ENCODE peak calls at places on chromosomes 1 and 21, in five cellular contexts. L, P, N, M and K are unnamed samples.

GRCh38 chr1:223355699-223356098 is 8.3 kb downstream of the SUSD4 start:
- DNase-seq in P (no peak), M (no peak), L (no peak), N (no peak), K (no peak)

GRCh38 chr1:170562644-170563338 is 30.8 kb downstream of the GORAB start:
- DNase-seq in N (no peak), L (no peak), P (no peak), M (no peak), K (peak; percentile 17)

GRCh38 chr1:65762081-65762862 is 30.4 kb upstream of the PDE4B start:
- DNase-seq in M (no peak), L (no peak), N (no peak), P (peak; percentile 68), K (no peak)

GRCh38 chr1:20454004-20454403 is 32.0 kb downstream of the CAMK2N1 start:
- DNase-seq in M (no peak), L (no peak), P (no peak), N (no peak), K (no peak)

GRCh38 chr1:196393742-196394141 is 214.5 kb downstream of the KCNT2 start:
- DNase-seq in P (no peak), N (no peak), M (no peak), L (no peak), K (no peak)

GRCh38 chr1:227891223-227891954 is 56.3 kb downstream of the WNT9A start:
- DNase-seq in N (no peak), M (no peak), P (no peak), L (peak; percentile 15), K (no peak)

GRCh38 chr1:205497351-205497750 is 7.1 kb upstream of the CDK18 start:
- DNase-seq in N (no peak), M (no peak), L (no peak), P (no peak), K (no peak)

GRCh38 chr1:10495475-10495817 is 20.7 kb downstream of the PEX14 start:
- DNase-seq in N (no peak), M (no peak), L (no peak), P (no peak), K (no peak)

GRCh38 chr1:223628233-223628632 is 37.3 kb downstream of the CAPN8 start:
- DNase-seq in L (peak; percentile 39), P (peak; percentile 1), N (peak; percentile 66), M (peak; percentile 59), K (peak; percentile 57)

GRCh38 chr1:25682059-25682601 is 65.5 kb downstream of the MAN1C1 start:
- DNase-seq in N (no peak), P (no peak), L (no peak), M (no peak), K (no peak)

GRCh38 chr1:54652172-54652571 is 10.6 kb downstream of the MROH7 start:
- DNase-seq in M (no peak), N (no peak), P (no peak), L (no peak), K (no peak)

GRCh38 chr1:9658186-9658585 is 6.7 kb downstream of the PIK3CD start:
- DNase-seq in P (no peak), M (no peak), L (no peak), N (no peak), K (no peak)

GRCh38 chr1:29454616-29455380 is 218.5 kb downstream of the PTPRU start:
- DNase-seq in P (no peak), M (no peak), L (no peak), N (no peak), K (no peak)

GRCh38 chr1:198128528-198128927 is 28.3 kb upstream of the NEK7 start:
- DNase-seq in N (no peak), M (no peak), L (no peak), P (no peak), K (no peak)

GRCh38 chr1:160361814-160362167 is 5.1 kb upstream of the NHLH1 start:
- DNase-seq in N (no peak), M (no peak), L (no peak), P (no peak), K (no peak)

GRCh38 chr1:17265162-17265561 is 16.3 kb downstream of the PADI3 start:
- DNase-seq in L (no peak), P (no peak), N (no peak), M (no peak), K (no peak)

GRCh38 chr1:241219449-241219848 is 137.6 kb downstream of the RGS7 start:
- DNase-seq in N (no peak), L (no peak), M (no peak), P (no peak), K (no peak)

GRCh38 chr1:210901981-210902770 is 231.8 kb downstream of the KCNH1 start:
- DNase-seq in M (no peak), N (no peak), P (no peak), L (no peak), K (no peak)

GRCh38 chr1:168627370-168627769 is 51.0 kb downstream of the XCL1 start:
- DNase-seq in M (no peak), L (no peak), N (no peak), P (no peak), K (no peak)

GRCh38 chr1:118905206-118905605 is 82.9 kb downstream of the TBX15 start:
- DNase-seq in P (no peak), L (no peak), N (no peak), M (no peak), K (no peak)

GRCh38 chr1:23651069-23651808 is 40.4 kb upstream of the RPL11 start:
- DNase-seq in L (no peak), M (no peak), P (no peak), N (no peak), K (no peak)

GRCh38 chr1:37274896-37275631 is 199.3 kb upstream of the ZC3H12A start:
- DNase-seq in N (no peak), P (no peak), L (no peak), M (no peak), K (no peak)

DNA sequence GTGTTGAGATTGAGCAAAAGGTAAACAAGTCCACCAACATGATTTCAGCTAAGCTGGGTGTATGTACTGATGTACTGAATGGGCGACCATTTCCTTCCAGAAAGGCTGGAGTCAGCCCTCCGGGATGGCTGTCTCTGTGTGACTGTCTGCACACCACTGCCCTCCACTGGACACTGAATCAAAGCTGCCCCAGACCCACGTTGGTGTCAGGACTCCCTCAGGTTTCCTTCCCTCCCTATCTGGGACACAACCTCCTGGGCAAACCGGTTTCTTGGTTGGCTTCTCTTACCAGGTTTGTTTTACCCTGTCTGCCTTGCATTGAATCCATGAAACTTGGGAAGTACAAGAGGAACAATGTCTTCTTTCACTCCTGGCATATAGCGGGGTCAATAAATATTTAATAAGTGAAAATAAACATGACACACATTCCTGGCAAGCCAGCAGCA is 5.3 kb upstream of the SRP9 start:
- DNase-seq in P (peak; percentile 49), M (peak; percentile 75), L (peak; percentile 76), N (peak; percentile 88), K (peak; percentile 67)
- TF ChIP-seq CTCF in P (peak; percentile 93), M (peak; percentile 88), L (peak; percentile 57), N (peak; percentile 58), K (peak; percentile 68)

DNA sequence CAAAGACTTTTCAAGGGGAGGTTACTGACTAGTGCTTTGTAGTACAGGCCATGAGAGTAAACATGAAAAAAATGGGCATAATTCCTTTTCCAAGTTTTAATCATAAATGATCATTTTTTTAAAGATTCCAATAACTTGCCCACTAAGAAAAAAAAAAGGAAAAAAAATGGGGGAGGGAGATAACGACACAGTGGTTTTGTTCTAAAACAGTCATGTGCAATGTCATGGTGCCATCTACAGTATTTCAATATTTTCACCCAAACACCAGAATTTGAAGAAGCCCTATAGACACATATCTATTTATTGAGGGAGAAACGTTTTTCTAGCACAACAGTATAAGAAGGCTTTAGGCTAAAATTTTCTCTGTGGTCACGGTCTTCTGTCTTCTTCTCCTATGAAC is 250.2 kb downstream of the LTN1 start:
- DNase-seq in P (no peak), N (no peak), M (no peak), L (no peak), K (no peak)
- TF ChIP-seq CTCF in P (peak; percentile 49), N (no peak), M (peak; percentile 65), L (no peak), K (no peak)

DNA sequence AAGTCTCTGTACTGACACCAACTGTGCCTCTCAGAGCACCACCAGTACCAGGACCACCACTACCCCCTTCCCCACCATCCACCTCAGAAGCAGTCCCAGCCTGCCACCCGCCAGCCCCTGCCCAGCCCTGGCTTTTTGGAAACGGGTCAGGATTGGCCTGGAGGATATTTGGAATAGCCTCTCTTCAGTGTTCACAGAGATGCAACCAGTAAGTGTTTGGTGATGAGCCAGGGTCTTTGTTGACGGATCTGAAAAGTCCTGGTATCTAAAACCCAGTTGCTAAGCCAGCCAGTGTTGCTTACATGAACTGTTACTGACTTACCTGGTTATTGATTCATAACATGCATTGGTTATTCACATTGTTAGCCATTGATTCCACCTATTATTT is 1.1 kb downstream of the C1orf56 start:
- DNase-seq in P (no peak), L (no peak), N (no peak), M (no peak), K (no peak)
- TF ChIP-seq CTCF in P (no peak), L (no peak), N (no peak), M (no peak), K (no peak)

GRCh38 chr21:34020005-34020847 is 53.2 kb upstream of the MRPS6 start:
- DNase-seq in L (no peak), N (no peak), P (no peak), M (peak; percentile 95), K (peak; percentile 21)
- TF ChIP-seq CTCF in L (no peak), N (no peak), P (no peak), M (peak; percentile 68), K (no peak)

GRCh38 chr1:212110617-212111016 is 75.1 kb downstream of the DTL start:
- DNase-seq in N (no peak), L (no peak), M (no peak), P (no peak), K (no peak)
- TF ChIP-seq CTCF in N (no peak), L (no peak), M (no peak), P (peak; percentile 24), K (no peak)